ENCODE peak calls at places on chromosomes 6 and 20, in four cellular contexts. V, F, H and E are unnamed samples.

GRCh38 chr20:13331536-13331935 is 110.5 kb downstream of the ISM1 start:
- DNase-seq in V (no peak), H (no peak), F (no peak), E (no peak)

GRCh38 chr20:50472693-50473610 is 37.2 kb upstream of the PTPN1 start:
- DNase-seq in H (peak; percentile 34), F (no peak), V (no peak), E (no peak)

GRCh38 chr6:34484899-34485298 is 19.0 kb downstream of the PACSIN1 start:
- DNase-seq in H (peak; percentile 39), F (no peak), V (no peak), E (no peak)

GRCh38 chr20:47854687-47855212 is 69.5 kb upstream of the SULF2 start:
- DNase-seq in F (no peak), H (peak; percentile 23), V (peak; percentile 41), E (no peak)

GRCh38 chr6:80132942-80133517 is 26.6 kb downstream of the BCKDHB start:
- DNase-seq in V (peak; percentile 72), F (no peak), H (peak; percentile 52), E (no peak)

GRCh38 chr6:90160013-90160412 is 136.6 kb downstream of the BACH2 start:
- DNase-seq in F (no peak), H (no peak), V (no peak), E (no peak)

GRCh38 chr20:14950633-14951032 is 613.2 kb upstream of the FLRT3 start:
- DNase-seq in F (no peak), V (no peak), H (no peak), E (no peak)

GRCh38 chr6:41719796-41720620 is 15.4 kb downstream of the TFEB start:
- DNase-seq in H (no peak), F (no peak), V (no peak), E (no peak)

GRCh38 chr6:51934098-51934497 is 153.3 kb downstream of the PKHD1 start:
- DNase-seq in H (no peak), V (no peak), F (no peak), E (no peak)

GRCh38 chr20:44211177-44212039 is 837 bp upstream of the OSER1 start:
- DNase-seq in F (peak; percentile 67), V (peak; percentile 48), H (no peak), E (no peak)

GRCh38 chr20:60238992-60239655 is 280.9 kb downstream of the CDH26 start:
- DNase-seq in H (no peak), F (no peak), V (no peak), E (no peak)

GRCh38 chr20:32358883-32359632 is 927 bp downstream of the ASXL1 start:
- DNase-seq in F (peak; percentile 89), V (peak; percentile 51), H (peak; percentile 54), E (peak; percentile 71)

GRCh38 chr6:75815756-75816155 is 66.7 kb downstream of the MYO6 start:
- DNase-seq in F (no peak), V (no peak), H (no peak), E (no peak)

GRCh38 chr20:58359441-58359840 is 29.6 kb upstream of the VAPB start:
- DNase-seq in V (peak; percentile 29), H (no peak), F (no peak), E (no peak)

GRCh38 chr6:46410330-46410953 is 80.8 kb downstream of the RCAN2 start:
- DNase-seq in F (no peak), V (peak; percentile 42), H (peak; percentile 30), E (no peak)

GRCh38 chr20:54139188-54139587 is 34.6 kb downstream of the CYP24A1 start:
- DNase-seq in V (no peak), H (no peak), F (no peak), E (no peak)

GRCh38 chr6:25896252-25896651 is 22.2 kb upstream of the SLC17A3 start:
- DNase-seq in V (no peak), H (no peak), F (no peak), E (no peak)

GRCh38 chr6:10668126-10668917 is 26.1 kb downstream of the C6orf52 start:
- DNase-seq in H (no peak), F (no peak), V (no peak), E (no peak)

DNA sequence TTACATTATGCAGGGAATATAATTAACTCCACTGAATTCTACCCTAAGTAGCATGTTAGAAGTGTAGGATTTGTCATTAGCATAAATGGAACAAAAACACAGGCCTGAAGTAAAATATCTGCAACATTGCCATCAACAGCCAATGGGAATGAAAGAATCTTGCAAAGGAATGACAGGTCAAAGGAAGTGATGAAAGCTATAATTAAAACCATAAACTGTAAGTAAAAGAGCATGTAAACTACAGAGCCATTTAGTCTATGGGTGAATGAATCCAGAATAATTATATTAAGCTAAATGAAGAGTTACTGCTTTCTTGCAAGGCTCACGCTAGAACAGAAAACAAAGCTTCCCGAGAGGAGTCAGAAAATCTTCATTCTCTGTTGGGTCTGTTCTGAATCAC is 401.0 kb upstream of the MANEA start:
- DNase-seq in V (no peak), F (no peak), H (no peak), E (no peak)
- TF ChIP-seq CTCF in V (no peak), F (no peak), H (no peak), E (no peak)

GRCh38 chr6:110949679-110950285 is 8.7 kb upstream of the GTF3C6 start:
- DNase-seq in V (peak; percentile 54), F (no peak), H (no peak), E (no peak)
- TF ChIP-seq CTCF in V (peak; percentile 66), F (peak; percentile 26), H (peak; percentile 14), E (no peak)

DNA sequence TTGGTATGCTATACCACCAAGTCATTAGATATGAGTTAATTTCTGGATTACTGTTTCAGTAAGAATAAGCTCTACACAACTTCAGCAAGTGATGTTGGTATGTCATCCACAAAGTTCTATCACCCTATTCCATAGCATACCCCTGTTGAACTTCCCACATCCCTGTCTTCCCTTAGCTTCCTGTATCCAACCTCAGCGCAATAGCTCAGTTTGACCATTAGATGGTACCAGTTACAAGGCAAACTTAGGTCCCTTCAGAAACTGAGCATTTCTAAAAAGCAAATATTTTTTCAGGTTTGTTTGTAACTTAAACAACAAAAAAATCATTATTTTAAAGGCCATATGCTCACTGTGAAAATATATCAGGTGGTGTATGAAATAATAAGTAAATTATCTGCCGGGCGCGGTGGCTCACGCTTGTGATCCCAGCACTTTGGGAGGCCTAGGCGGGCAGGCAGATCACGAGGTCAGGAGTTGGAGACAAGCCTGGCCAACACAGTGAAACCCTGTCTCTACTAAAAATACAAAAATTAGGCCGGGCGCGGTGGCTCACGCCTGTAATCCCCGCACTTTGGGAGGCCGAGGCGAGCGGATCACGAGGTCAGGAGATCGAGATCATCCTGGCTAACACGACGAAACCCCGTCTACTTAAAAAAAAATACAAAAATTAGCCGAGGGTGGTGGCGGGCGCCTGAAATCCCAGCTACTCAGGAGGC is 8.8 kb upstream of the MOG start:
- DNase-seq in F (no peak), V (peak; percentile 50), H (no peak), E (no peak)
- TF ChIP-seq CTCF in F (peak; percentile 43), V (peak; percentile 57), H (peak; percentile 39), E (no peak)

DNA sequence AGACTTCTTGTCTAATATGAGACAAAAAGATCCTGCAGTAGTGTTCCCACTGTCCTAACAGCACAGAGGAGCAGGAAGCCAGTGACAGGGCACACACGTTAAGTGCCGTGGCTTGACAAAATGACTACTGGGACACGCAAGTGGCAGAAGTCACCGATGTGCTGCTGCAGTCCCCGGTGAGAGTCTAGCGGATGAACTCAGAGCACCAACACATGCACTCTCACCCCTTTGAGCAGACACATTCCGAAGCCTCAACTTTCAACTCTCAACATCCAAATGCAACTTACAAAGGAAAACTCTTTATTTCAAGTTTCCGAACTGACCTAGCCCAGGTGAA is 894 bp downstream of the LAMA4 start:
- DNase-seq in V (no peak), F (no peak), H (no peak), E (no peak)
- TF ChIP-seq CTCF in V (no peak), F (no peak), H (no peak), E (no peak)

DNA sequence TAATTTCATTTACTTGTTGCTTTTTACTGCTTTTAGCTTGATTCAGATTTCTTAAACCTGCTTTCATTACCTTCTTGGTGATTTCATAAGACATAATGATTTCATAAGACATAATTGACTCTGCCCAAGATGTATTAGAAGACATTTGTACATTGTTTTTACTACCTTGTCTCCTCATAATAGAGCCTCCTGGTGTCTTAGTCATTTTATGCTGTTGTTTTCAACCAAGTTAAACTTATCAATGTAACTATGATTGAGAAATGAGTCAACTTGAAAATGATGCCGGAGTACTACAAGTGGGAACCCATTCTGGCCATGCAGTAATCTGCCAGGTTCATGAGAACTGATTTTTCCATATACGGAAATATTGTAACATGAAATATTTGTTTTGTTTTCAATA is 573.6 kb downstream of the MMUT start:
- DNase-seq in H (no peak), F (no peak), V (no peak), E (no peak)
- TF ChIP-seq CTCF in H (no peak), F (no peak), V (no peak), E (no peak)

DNA sequence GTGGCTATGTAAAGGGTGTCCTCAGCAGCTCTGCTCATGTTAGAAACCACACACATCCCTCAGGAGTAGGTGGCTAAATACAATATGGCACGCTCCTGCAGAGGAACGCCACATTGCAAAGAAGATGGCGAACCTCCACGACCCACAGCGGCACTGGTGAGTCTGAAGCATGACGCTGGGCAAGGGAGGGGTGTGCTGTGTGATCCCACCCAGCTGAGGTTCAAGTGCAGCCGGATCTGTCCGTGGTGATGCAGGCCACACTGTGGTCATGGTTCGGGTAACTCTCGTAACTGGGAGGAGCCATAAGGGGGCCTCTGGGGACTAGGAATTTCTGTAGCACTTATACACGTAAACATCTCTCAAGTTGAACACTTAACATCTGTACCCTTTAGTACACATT is 23.4 kb upstream of the APMAP start:
- DNase-seq in V (no peak), H (no peak), F (peak; percentile 44), E (no peak)
- TF ChIP-seq CTCF in V (no peak), H (no peak), F (no peak), E (no peak)

DNA sequence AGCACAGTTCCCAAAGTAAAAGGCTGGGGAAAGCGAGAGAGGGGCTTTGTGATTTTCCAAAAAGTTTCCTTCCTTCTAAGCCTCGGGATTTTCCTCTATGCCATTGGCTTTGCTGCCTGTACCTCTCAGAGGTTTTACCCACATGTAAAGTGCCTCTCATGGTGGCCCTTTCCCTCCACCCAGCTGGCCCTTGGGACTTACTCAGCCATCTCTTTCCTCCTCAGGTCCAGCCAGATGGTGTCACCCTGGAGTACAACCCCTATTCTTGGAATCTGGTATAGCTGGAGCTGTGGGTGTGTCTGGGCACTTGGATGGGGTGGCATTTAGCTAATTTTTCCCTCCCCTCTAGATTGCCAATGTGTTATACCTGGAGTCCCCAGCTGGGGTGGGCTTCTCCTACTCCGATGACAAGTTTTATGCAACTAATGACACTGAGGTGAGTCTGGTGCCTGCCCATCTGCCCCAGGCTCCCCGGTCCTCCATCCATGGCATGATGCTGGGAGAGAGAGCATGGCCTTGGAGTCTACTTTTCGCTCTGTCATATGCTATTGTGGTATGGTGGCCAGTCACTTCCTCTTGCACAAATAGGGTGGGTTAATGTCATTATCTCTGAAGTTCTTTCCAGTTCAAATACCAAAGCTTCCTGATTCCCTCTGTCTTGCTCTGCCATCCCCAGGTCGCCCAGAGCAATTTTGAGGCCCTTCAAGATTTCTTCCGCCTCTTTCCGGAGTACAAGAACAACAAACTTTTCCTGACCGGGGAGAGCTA is 1.1 kb downstream of the CTSA start:
- DNase-seq in F (no peak), V (peak; percentile 41), H (peak; percentile 46), E (no peak)
- TF ChIP-seq CTCF in F (no peak), V (peak; percentile 29), H (no peak), E (no peak)